ENCODE peak calls at places on chromosomes 1 and 21, in eight cellular contexts. P is OCI-LY7, B is neural progenitor cell, J is HCT116, C is GM23338, U is hepatocyte, H is MM.1S, Q is PC-3. N is an unnamed sample. For H3K79me2, the result is how much of the 10 kb centered on the place peaks cover.

GRCh38 chr1:35577071-35577998 is 4.2 kb downstream of the TFAP2E start:
- DNase-seq in P (peak), B (peak), J (no peak), C (peak), U (no peak), H (peak), Q (no peak), N (peak)

GRCh38 chr1:102181341-102181740 is 184.6 kb upstream of the OLFM3 start:
- DNase-seq in P (no peak), B (no peak), J (no peak), C (no peak), U (no peak), H (no peak), Q (no peak), N (no peak)

GRCh38 chr1:15501208-15502032 is 22.6 kb downstream of the CASP9 start:
- DNase-seq in P (peak), B (peak), J (peak), C (peak), U (peak), H (peak), Q (peak), N (peak)

GRCh38 chr1:245129811-245130210 is 25.0 kb upstream of the KIF26B start:
- DNase-seq in P (no peak), B (no peak), J (no peak), C (no peak), U (no peak), H (no peak), Q (no peak), N (peak)

GRCh38 chr1:184632415-184633175 is 122.1 kb downstream of the EDEM3 start:
- DNase-seq in P (no peak), B (no peak), J (no peak), C (no peak), U (no peak), H (no peak), Q (peak), N (no peak)

GRCh38 chr1:109996476-109996875 is 11.9 kb downstream of the AHCYL1 start:
- DNase-seq in P (no peak), B (no peak), J (no peak), C (no peak), U (no peak), H (no peak), Q (peak), N (peak)

GRCh38 chr21:35138665-35139381 is 89.7 kb upstream of the RUNX1 start:
- DNase-seq in P (peak), B (no peak), J (peak), C (peak), U (peak), H (no peak), Q (peak), N (peak)

GRCh38 chr1:2300004-2300771 is 72.1 kb downstream of the SKI start:
- DNase-seq in P (peak), B (no peak), J (no peak), C (no peak), U (no peak), H (peak), Q (no peak), N (peak)

GRCh38 chr21:44065428-44065827 is 41.8 kb upstream of the PWP2 start:
- DNase-seq in P (no peak), B (no peak), J (no peak), C (no peak), U (no peak), H (no peak), Q (no peak), N (no peak)

GRCh38 chr1:77322061-77322900 is 40.5 kb downstream of the AK5 start:
- DNase-seq in P (no peak), B (no peak), J (peak), C (peak), U (peak), H (no peak), Q (peak), N (peak)

GRCh38 chr1:109298666-109299086 is 8.1 kb downstream of the MYBPHL start:
- DNase-seq in P (no peak), B (no peak), J (no peak), C (no peak), U (no peak), H (no peak), Q (peak), N (peak)

GRCh38 chr1:154730251-154730650 is 122.3 kb upstream of the ADAR start:
- DNase-seq in P (no peak), B (no peak), J (no peak), C (peak), U (peak), H (no peak), Q (peak), N (peak)

DNA sequence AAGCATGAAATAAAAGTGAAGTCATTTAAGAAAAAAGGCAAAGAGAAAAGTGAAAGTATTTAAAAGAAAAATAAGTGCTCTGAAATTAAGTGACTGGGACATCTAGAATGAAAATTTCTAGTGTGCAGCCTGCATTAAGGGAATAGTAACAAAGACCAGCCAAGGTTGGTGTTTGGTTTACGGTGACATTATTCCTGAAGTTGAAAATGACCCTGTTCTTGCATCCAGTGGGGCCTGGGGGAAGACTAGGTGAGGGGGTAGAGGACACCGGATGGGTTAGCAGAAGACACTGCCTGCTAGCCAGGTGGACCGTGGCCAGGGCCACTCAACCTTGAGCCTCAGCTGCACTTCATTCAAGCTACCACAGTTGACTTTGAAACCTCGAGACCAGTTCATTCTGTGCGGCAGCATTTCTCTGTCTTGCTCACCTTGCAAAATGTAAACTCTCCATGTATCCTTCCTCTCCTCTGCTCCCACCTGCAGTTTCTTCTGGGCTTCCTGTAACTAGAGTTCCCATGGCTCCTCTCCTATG is 14.3 kb upstream of the KCNK1 start:
- DNase-seq in P (no peak), B (no peak), J (no peak), C (no peak), U (no peak), H (no peak), Q (no peak), N (no peak)
- H3K4me2 ChIP-seq in P (no peak), B (no peak), J (no peak), C (no peak), U (peak), H (no peak), Q (no peak), N (no peak)

GRCh38 chr1:188317894-188318293 is 1489.1 kb downstream of the PLA2G4A start:
- DNase-seq in P (no peak), B (no peak), J (no peak), C (no peak), U (no peak), H (no peak), Q (no peak), N (no peak)
- TF ChIP-seq EZH2phosphoT487 in P (no peak), B (no peak), J (no peak), C (no peak), U (no peak), H (no peak), Q (no peak), N (no peak)

GRCh38 chr1:243254927-243255790 is at the start of gene CEP170:
- DNase-seq in P (peak), B (peak), J (peak), C (peak), U (peak), H (peak), Q (peak), N (peak)

GRCh38 chr1:243255791-243256512 is at the start of gene SDCCAG8:
- DNase-seq in P (peak), B (peak), J (peak), C (peak), U (peak), H (peak), Q (peak), N (peak)

GRCh38 chr1:243253927-243254232 is 1.2 kb downstream of the CEP170 start:
- DNase-seq in P (no peak), B (peak), J (no peak), C (no peak), U (peak), H (peak), Q (peak), N (no peak)

GRCh38 chr1:243253211-243253926 is 1.7 kb downstream of the CEP170 start:
- DNase-seq in P (peak), B (peak), J (no peak), C (no peak), U (no peak), H (no peak), Q (peak), N (peak)

DNA sequence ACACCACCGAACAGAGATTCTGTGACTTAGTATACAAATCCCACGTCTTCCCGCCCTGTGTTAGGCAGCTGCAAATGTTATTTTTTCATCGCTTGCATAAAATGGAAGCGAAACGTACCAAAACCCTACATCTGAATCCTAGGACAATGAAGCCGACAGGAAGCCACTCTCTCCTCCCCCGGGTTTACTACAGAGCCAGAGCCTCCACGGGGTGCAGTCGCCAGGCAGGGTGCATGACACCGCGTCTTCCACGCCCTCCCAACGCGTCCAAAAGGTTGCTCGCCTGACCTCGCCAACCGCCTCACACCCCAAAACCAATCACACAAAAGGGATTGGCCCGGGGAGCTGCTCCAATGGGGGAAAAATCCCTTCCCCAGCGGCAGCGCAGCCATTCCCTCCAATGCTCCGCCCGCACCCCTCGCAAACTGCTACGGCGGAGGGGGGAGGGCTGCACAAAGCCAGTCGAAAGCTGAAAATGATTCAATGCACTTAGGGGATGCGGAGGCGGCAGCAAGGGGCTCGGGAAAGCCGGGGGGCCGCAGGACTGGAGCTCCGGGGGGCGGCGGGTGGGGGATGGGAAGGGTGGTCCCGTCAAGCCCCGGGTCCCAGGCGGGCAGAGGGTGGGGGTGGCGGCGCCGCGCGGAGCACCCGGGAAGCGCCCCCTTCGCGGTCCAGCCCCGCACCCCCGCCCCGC is 701 bp downstream of the CEP170 start:
- DNase-seq in P (peak), B (peak), J (no peak), C (peak), U (peak), H (peak), Q (peak), N (peak)
- H3K79me2 ChIP-seq in P (half or more), B (half or more), J (half or more), C (half or more), U (half or more), H (half or more), Q (half or more), N (half or more)

GRCh38 chr1:226730064-226730463 is 9.0 kb downstream of the ITPKB start:
- DNase-seq in P (no peak), B (no peak), J (no peak), C (no peak), U (no peak), H (no peak), Q (no peak), N (no peak)

GRCh38 chr1:226730826-226731225 is 8.3 kb downstream of the ITPKB start:
- DNase-seq in P (no peak), B (no peak), J (no peak), C (peak), U (no peak), H (no peak), Q (no peak), N (no peak)

GRCh38 chr1:226725870-226726212 is 13.2 kb downstream of the ITPKB start:
- DNase-seq in P (no peak), B (no peak), J (no peak), C (no peak), U (no peak), H (no peak), Q (no peak), N (no peak)

GRCh38 chr1:226731257-226731893 is 7.7 kb downstream of the ITPKB start:
- DNase-seq in P (no peak), B (no peak), J (no peak), C (no peak), U (no peak), H (no peak), Q (no peak), N (no peak)

GRCh38 chr1:226728448-226728847 is 10.6 kb downstream of the ITPKB start:
- DNase-seq in P (no peak), B (no peak), J (no peak), C (no peak), U (no peak), H (no peak), Q (no peak), N (no peak)
- H3K4me2 ChIP-seq in P (peak), B (no peak), J (no peak), C (no peak), U (no peak), H (no peak), Q (no peak), N (no peak)

GRCh38 chr1:230868736-230869385 is 540 bp upstream of the C1orf198 start:
- DNase-seq in P (peak), B (peak), J (peak), C (peak), U (peak), H (peak), Q (peak), N (peak)
- TF ChIP-seq EZH2phosphoT487 in P (no peak), B (no peak), J (no peak), C (no peak), U (no peak), H (no peak), Q (no peak), N (no peak)

GRCh38 chr1:42690477-42691156 is 8.4 kb downstream of the YBX1 start:
- DNase-seq in P (no peak), B (no peak), J (no peak), C (no peak), U (no peak), H (no peak), Q (no peak), N (peak)
- H3K79me2 ChIP-seq in P (half or more), B (half or more), J (half or more), C (half or more), U (half or more), H (half or more), Q (half or more), N (half or more)

GRCh38 chr1:179002552-179003345 is 22.9 kb upstream of the FAM20B start:
- DNase-seq in P (peak), B (peak), J (no peak), C (peak), U (peak), H (peak), Q (peak), N (peak)
- H3K4me2 ChIP-seq in P (peak), B (peak), J (peak), C (peak), U (peak), H (peak), Q (peak), N (no peak)